ENCODE peak calls at places on chromosomes 13 and 19, in ten cellular contexts. J is GM12864, O is body of pancreas, N is coronary artery, B is astrocyte, M is ascending aorta, P is left lung, F is adrenal gland, U is epithelial cell of proximal tubule, A is endothelial cell of umbilical vein. Q is an unnamed sample.

GRCh38 chr19:33818426-33818825 is 21.8 kb downstream of the KCTD15 start:
- DNase-seq in U (no peak), F (no peak), J (no peak), M (peak; percentile 52), O (no peak), N (no peak), B (no peak), P (no peak), A (no peak), Q (no peak)

GRCh38 chr19:39246951-39247669 is 1.5 kb downstream of the IFNL4 start:
- DNase-seq in U (no peak), F (peak; percentile 8), B (no peak), O (peak; percentile 38), J (no peak), A (peak; percentile 13), N (no peak), P (peak; percentile 81), M (no peak), Q (no peak)

GRCh38 chr13:73514208-73514607 is 455.4 kb downstream of the KLF5 start:
- DNase-seq in N (no peak), O (no peak), U (no peak), J (no peak), P (no peak), B (no peak), A (no peak), M (no peak), F (no peak), Q (no peak)

GRCh38 chr19:9848060-9848459 is 12.9 kb downstream of the PIN1 start:
- DNase-seq in O (peak; percentile 34), B (no peak), N (no peak), U (no peak), P (no peak), F (no peak), J (no peak), M (no peak), A (no peak), Q (peak; percentile 35)

GRCh38 chr19:13613447-13613846 is 107.2 kb upstream of the CACNA1A start:
- DNase-seq in M (no peak), J (no peak), B (no peak), A (no peak), O (peak; percentile 28), N (no peak), F (no peak), U (no peak), P (no peak), Q (no peak)

GRCh38 chr19:51321799-51322198 is 10.4 kb downstream of the IGLON5 start:
- DNase-seq in O (no peak), B (no peak), A (no peak), U (no peak), M (no peak), N (no peak), P (no peak), J (no peak), F (no peak), Q (no peak)

GRCh38 chr19:45587873-45588272 is 3.3 kb upstream of the OPA3 start:
- DNase-seq in N (no peak), B (no peak), A (no peak), O (no peak), F (peak; percentile 89), P (no peak), J (no peak), M (no peak), U (no peak), Q (no peak)

GRCh38 chr19:33048806-33049676 is 15.6 kb downstream of the RHPN2 start:
- DNase-seq in O (peak; percentile 48), F (no peak), P (no peak), N (no peak), B (peak; percentile 92), J (no peak), M (no peak), A (no peak), U (no peak), Q (peak; percentile 50)

GRCh38 chr13:90402102-90402501 is 945.4 kb upstream of the MIR17HG start:
- DNase-seq in B (no peak), N (no peak), M (no peak), P (no peak), J (no peak), A (no peak), U (no peak), O (no peak), F (no peak), Q (no peak)

DNA sequence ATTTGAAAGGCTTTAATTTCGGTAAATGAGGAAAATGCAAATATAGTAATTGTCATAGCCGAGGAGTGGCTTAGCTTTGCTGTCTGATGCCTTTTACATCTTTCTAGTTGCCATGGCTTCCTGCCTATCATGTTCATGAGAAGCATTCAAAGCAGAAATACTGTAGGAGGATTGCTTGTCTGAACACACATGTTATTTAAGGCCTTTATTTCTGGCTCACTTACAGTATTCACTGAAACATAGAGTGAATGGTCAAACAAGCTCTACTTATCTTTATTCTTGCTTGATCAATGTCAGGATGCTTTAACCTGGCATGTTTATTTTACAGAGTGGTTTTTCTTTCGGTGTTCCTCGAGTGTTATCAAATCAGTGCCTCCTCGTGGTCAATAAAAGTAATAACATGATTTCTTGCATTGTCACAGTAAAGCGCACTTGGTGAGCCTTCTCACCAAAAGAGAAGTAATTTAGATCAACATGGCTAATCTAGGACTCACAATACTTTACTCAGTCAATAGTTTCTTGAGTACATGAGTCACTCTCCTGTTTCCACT is 73.5 kb upstream of the PCDH17 start:
- DNase-seq in O (no peak), J (no peak), N (no peak), F (no peak), U (no peak), M (no peak), P (no peak), A (peak; percentile 54), B (no peak), Q (no peak)
- TF ChIP-seq CTCF in O (no peak), J (no peak), N (no peak), F (no peak), U (peak; percentile 45), M (no peak), P (no peak), A (peak; percentile 22), B (peak; percentile 12), Q (no peak)

GRCh38 chr13:60411983-60412382 is 15.0 kb downstream of the TDRD3 start:
- DNase-seq in P (no peak), N (no peak), J (no peak), B (peak; percentile 35), F (no peak), O (no peak), M (no peak), U (no peak), A (no peak), Q (no peak)

GRCh38 chr13:60407095-60407494 is 10.1 kb downstream of the TDRD3 start:
- DNase-seq in B (no peak), J (no peak), M (no peak), O (no peak), U (no peak), A (no peak), P (no peak), F (no peak), N (no peak), Q (no peak)

GRCh38 chr13:60412909-60413616 is 16.0 kb downstream of the TDRD3 start:
- DNase-seq in O (peak; percentile 18), F (no peak), B (no peak), P (no peak), M (no peak), U (no peak), J (no peak), A (no peak), N (no peak), Q (no peak)

GRCh38 chr13:60411464-60411863 is 14.4 kb downstream of the TDRD3 start:
- DNase-seq in J (no peak), A (no peak), N (no peak), O (no peak), B (no peak), U (no peak), F (no peak), P (no peak), M (no peak), Q (no peak)

DNA sequence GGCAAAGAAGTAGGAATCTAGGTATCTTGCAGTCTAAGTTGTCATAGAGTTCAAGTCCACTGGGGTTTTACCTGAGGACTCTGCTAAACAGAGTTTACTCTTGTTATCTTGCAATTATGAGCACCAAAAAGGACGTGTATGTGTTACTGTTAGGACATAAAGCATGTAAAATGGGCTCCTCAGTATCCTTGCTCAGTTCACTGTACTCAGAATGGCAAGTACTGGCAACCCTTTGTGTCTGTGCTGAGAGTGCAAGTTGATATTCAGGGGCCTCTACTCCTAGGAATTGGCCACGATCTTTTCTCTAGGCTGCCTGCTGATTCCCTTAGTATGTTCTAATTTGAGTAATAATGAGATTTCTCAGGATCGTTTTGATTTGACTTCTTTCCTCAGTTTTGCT is 13.3 kb downstream of the TDRD3 start:
- DNase-seq in U (no peak), J (no peak), O (no peak), B (no peak), F (no peak), A (no peak), M (no peak), N (no peak), P (no peak), Q (no peak)
- TF ChIP-seq CTCF in U (no peak), J (no peak), O (no peak), B (no peak), F (no peak), A (no peak), M (no peak), N (no peak), P (no peak), Q (no peak)

GRCh38 chr13:29845440-29846056 is 4.9 kb downstream of the UBL3 start:
- DNase-seq in J (no peak), A (peak; percentile 44), B (no peak), O (no peak), U (no peak), P (no peak), M (no peak), N (no peak), F (no peak), Q (no peak)
- TF ChIP-seq CTCF in J (no peak), A (no peak), B (peak; percentile 24), O (peak; percentile 38), U (no peak), P (no peak), M (no peak), N (peak; percentile 36), F (no peak), Q (no peak)

GRCh38 chr13:41561179-41561578 is 103.8 kb downstream of the RGCC start:
- DNase-seq in B (peak; percentile 41), O (no peak), U (no peak), N (no peak), A (no peak), P (no peak), F (no peak), M (no peak), J (no peak), Q (no peak)

GRCh38 chr13:41564046-41564445 is 106.7 kb downstream of the RGCC start:
- DNase-seq in A (no peak), F (no peak), J (no peak), U (no peak), M (no peak), N (no peak), B (peak; percentile 42), P (no peak), O (no peak), Q (no peak)

GRCh38 chr13:41563501-41564001 is 106.2 kb downstream of the RGCC start:
- DNase-seq in U (no peak), F (peak; percentile 41), N (no peak), O (no peak), A (peak; percentile 82), M (no peak), J (no peak), B (peak; percentile 92), P (no peak), Q (no peak)

GRCh38 chr13:41562541-41563178 is 105.3 kb downstream of the RGCC start:
- DNase-seq in J (no peak), O (no peak), M (no peak), B (no peak), N (no peak), P (no peak), A (no peak), U (no peak), F (no peak), Q (no peak)

GRCh38 chr13:41562083-41562482 is 104.7 kb downstream of the RGCC start:
- DNase-seq in M (no peak), A (peak; percentile 49), J (no peak), B (peak; percentile 93), F (peak; percentile 56), N (no peak), U (no peak), O (peak; percentile 51), P (no peak), Q (no peak)
- TF ChIP-seq CTCF in M (no peak), A (no peak), J (no peak), B (no peak), F (no peak), N (no peak), U (no peak), O (no peak), P (no peak), Q (no peak)